ENCODE peak calls at places on chromosomes 12 and 14, in eight cellular contexts. Q is tibial nerve; P is CD4-positive, CD25-positive, alpha-beta regulatory T cell; M is pancreas; G is colonic mucosa; B is aorta; E is PC-9; D is GM12865. C is an unnamed sample.

GRCh38 chr12:12908252-12908651 is 16.9 kb downstream of the GPRC5A start:
- DNase-seq in Q (no peak), M (no peak), E (no peak), P (no peak), D (no peak), B (peak), G (no peak), C (no peak)

GRCh38 chr12:85580562-85581168 is 255.5 kb downstream of the RASSF9 start:
- DNase-seq in M (no peak), E (no peak), Q (no peak), G (no peak), B (no peak), D (no peak), P (no peak), C (no peak)

GRCh38 chr14:80867091-80867490 is 74.4 kb downstream of the CEP128 start:
- DNase-seq in M (no peak), P (no peak), D (no peak), B (no peak), Q (no peak), G (no peak), E (no peak), C (no peak)

GRCh38 chr14:28603606-28604005 is 163.0 kb upstream of the FOXG1 start:
- DNase-seq in P (no peak), Q (no peak), G (no peak), D (no peak), B (no peak), M (no peak), E (no peak), C (no peak)

GRCh38 chr12:106285993-106286392 is 16.5 kb upstream of the TCP11L2 start:
- DNase-seq in Q (no peak), M (no peak), G (no peak), P (no peak), E (no peak), D (peak), B (no peak), C (no peak)

GRCh38 chr12:452667-453210 is 7.0 kb upstream of the B4GALNT3 start:
- DNase-seq in M (no peak), E (no peak), G (peak), Q (no peak), P (peak), D (peak), B (peak), C (no peak)

GRCh38 chr14:39472078-39472477 is 39.8 kb upstream of the FBXO33 start:
- DNase-seq in Q (no peak), B (no peak), P (no peak), E (no peak), D (no peak), M (no peak), G (no peak), C (no peak)

GRCh38 chr12:19700969-19701368 is 261.7 kb downstream of the AEBP2 start:
- DNase-seq in Q (no peak), P (no peak), G (no peak), D (no peak), B (no peak), E (no peak), M (no peak), C (no peak)

GRCh38 chr12:22082190-22082701 is 36.2 kb downstream of the CMAS start:
- DNase-seq in B (peak), Q (no peak), M (no peak), G (no peak), E (no peak), D (no peak), P (no peak), C (no peak)
- H3K4me3 ChIP-seq in B (no peak), Q (no peak), M (no peak), G (no peak), E (no peak), D (no peak), P (no peak), C (no peak)

GRCh38 chr14:92323916-92324818 is 1.2 kb downstream of the SLC24A4 start:
- DNase-seq in M (no peak), G (no peak), B (no peak), D (no peak), E (no peak), Q (no peak), P (no peak), C (no peak)
- H3K4me3 ChIP-seq in M (no peak), G (no peak), B (peak), D (no peak), E (no peak), Q (no peak), P (no peak), C (no peak)

GRCh38 chr12:102479099-102479887 is 1.1 kb downstream of the IGF1 start:
- DNase-seq in P (no peak), Q (no peak), M (no peak), G (no peak), B (no peak), E (no peak), D (no peak), C (no peak)
- H3K4me3 ChIP-seq in P (peak), Q (peak), M (no peak), G (no peak), B (peak), E (no peak), D (no peak), C (no peak)

DNA sequence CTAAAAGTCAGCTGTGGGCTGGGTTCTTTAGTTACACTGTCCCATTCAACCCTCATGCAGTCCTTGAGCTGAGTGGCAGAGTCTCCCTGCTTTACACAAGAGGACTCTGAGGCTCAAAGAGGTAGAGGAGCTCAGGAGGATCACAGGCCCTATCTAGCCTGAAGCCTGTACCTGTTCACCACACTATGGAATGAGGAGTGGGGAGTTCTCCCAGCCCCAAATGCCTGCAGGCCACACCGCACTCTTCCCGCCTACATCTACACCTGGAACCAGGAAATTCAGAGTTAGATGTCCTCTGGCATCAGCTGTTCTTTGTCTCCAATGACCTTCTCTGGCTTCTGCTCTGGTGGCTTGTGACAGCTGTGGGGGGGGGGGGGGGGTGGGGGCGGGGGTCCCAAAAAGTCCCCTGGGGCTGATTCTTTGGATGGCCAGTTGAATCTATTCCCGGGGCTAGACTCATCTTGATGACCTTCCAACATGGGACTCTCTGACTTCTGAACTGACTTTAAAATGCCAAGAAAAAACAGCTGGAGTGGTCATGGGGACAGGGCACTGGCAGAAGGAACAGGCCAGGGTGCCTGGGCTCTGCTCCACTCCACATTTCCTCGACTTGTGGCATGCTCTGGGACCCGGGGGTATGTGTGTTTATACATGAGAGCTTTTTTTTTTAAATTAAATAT is 30.6 kb downstream of the RIN3 start:
- DNase-seq in M (no peak), B (peak), G (no peak), E (peak), Q (no peak), D (no peak), P (no peak), C (no peak)
- H3K4me3 ChIP-seq in M (no peak), B (no peak), G (no peak), E (no peak), Q (no peak), D (no peak), P (no peak), C (no peak)

DNA sequence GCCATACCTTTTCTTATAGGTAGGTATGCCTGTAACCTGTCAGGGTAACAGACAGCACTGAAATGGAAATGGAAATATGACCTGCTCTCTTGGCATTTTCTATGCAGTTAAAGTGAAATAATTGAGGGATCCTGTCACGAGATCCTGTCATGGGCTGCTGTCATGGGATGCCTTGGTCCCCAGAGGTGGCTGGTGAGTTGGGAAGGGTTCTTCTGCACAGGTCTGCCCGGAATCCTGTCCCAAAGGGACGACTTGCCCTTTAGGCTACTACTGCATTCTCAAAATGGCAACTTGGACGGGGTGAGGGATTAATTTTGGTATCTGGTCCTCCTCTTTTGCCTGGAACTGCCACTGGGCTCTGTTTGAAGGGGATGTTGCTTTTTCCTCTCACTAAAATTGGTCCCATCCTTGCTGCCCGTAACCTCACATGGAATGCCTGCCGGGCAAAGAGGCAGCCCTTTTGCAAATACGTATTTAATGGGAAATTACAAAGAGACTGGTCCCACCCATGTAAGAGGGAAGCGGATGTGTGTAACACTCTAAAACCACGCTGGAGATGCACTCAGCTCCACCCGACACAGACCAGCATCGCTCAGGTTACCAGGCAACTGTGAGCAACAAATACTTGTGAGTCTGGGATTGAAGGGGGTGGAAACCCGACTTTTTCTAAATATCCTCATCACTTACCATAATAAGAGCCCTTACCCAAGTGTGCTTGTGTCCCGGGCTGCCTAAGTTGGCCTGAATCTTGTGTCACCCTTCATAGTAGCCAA is 47.5 kb downstream of the ELK3 start:
- DNase-seq in B (no peak), D (no peak), E (no peak), M (no peak), Q (no peak), G (peak), P (peak), C (no peak)
- H3K4me3 ChIP-seq in B (no peak), D (no peak), E (no peak), M (no peak), Q (no peak), G (no peak), P (peak), C (no peak)

DNA sequence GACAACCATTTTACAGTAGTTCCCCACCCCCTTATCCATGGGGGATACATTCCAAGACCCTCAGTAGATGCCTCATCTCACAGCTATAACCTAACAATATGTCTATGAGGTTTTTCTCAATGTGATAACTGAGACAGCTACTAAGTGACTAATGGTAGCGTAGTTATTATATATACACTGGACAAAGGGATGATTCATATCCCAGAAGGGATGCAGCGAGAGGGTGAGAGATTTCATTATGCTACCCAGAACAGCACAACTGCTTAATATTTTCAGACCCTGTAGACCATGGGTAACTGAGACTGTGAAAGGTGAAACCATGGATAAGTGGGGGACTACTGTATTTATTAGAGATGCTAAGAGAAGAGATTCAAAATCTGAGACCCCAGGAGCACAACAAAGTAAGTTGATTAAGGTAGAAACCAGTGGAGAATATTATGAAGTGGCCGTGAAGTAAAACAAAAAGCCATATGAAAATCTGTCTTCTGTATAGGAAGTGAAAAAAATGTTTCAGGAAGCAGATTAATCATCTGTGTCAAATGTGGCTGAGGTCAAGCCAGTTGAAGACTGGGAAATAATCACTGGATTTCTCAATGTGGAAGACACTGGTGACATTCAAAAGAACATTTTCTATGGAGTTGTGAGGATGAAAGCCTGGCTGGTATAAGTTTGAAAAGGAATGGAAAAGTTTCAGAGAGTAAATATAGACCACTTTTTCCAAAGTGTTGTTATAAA is 77.2 kb downstream of the RPL10L start:
- DNase-seq in M (no peak), Q (no peak), P (no peak), B (no peak), G (no peak), D (no peak), E (no peak), C (no peak)
- H3K4me3 ChIP-seq in M (no peak), Q (no peak), P (no peak), B (no peak), G (no peak), D (no peak), E (no peak), C (no peak)

C was measured in epithelial cell of proximal tubule.